ENCODE peak calls at places on chromosomes 4 and X, in four cellular contexts. G, I, C and N are unnamed samples.

GRCh38 chrX:19514791-19515614 is at the start of gene MAP3K15:
- DNase-seq in G (no peak), I (no peak), C (peak), N (peak)

GRCh38 chr4:55318135-55318534 is 27.9 kb upstream of the SRD5A3 start:
- DNase-seq in G (no peak), I (no peak), C (no peak), N (no peak)

GRCh38 chrX:154021131-154021611 is 1.5 kb upstream of the IRAK1 start:
- DNase-seq in G (no peak), I (no peak), C (no peak), N (no peak)

GRCh38 chrX:2710041-2710471 is 19.0 kb downstream of the CD99 start:
- DNase-seq in G (no peak), I (no peak), C (peak), N (no peak)

GRCh38 chr4:42915484-42915883 is 23.0 kb downstream of the GRXCR1 start:
- DNase-seq in G (no peak), I (no peak), C (no peak), N (no peak)

GRCh38 chr4:28636971-28637370 is 1776.3 kb downstream of the STIM2 start:
- DNase-seq in G (no peak), I (no peak), C (no peak), N (no peak)

GRCh38 chr4:57114973-57115372 is 4.8 kb upstream of the IGFBP7 start:
- DNase-seq in G (no peak), I (no peak), C (no peak), N (no peak)

GRCh38 chr4:26021417-26022345 is 107.7 kb downstream of the SMIM20 start:
- DNase-seq in G (no peak), I (no peak), C (no peak), N (no peak)

GRCh38 chr4:1535926-1536578 is 129.8 kb upstream of the NKX1-1 start:
- DNase-seq in G (no peak), I (no peak), C (no peak), N (no peak)

GRCh38 chrX:138775501-138775900 is 64.0 kb upstream of the FGF13 start:
- DNase-seq in G (no peak), I (no peak), C (no peak), N (no peak)

GRCh38 chr4:148982200-148982599 is 540.0 kb upstream of the NR3C2 start:
- DNase-seq in G (no peak), I (no peak), C (no peak), N (no peak)

GRCh38 chrX:67700607-67701006 is 156.8 kb downstream of the AR start:
- DNase-seq in G (no peak), I (no peak), C (no peak), N (no peak)

GRCh38 chrX:135327299-135327698 is 18.0 kb downstream of the ETDC start:
- DNase-seq in G (no peak), I (no peak), C (no peak), N (no peak)

GRCh38 chr4:93337196-93337595 is 491.4 kb upstream of the ATOH1 start:
- DNase-seq in G (no peak), I (no peak), C (no peak), N (no peak)

GRCh38 chrX:52934704-52935468 is 23.4 kb downstream of the FAM156A start:
- DNase-seq in G (peak), I (peak), C (peak), N (peak)
- TF ChIP-seq POLR2A in G (peak), I (peak), C (peak), N (peak)

GRCh38 chrX:55908685-55909212 is 191.2 kb downstream of the RRAGB start:
- DNase-seq in G (no peak), I (no peak), C (peak), N (no peak)
- TF ChIP-seq POLR2A in G (no peak), I (no peak), C (no peak), N (no peak)

GRCh38 chrX:71215335-71215912 is 7.6 kb upstream of the GJB1 start:
- DNase-seq in G (no peak), I (no peak), C (peak), N (no peak)
- TF ChIP-seq POLR2A in G (no peak), I (no peak), C (peak), N (no peak)

GRCh38 chrX:3712080-3712869 is 1.2 kb downstream of the PRKX start:
- DNase-seq in G (no peak), I (no peak), C (peak), N (no peak)

GRCh38 chrX:3711331-3711917 is 2.0 kb downstream of the PRKX start:
- DNase-seq in G (no peak), I (no peak), C (no peak), N (no peak)

GRCh38 chrX:3713937-3714434 is 537 bp upstream of the PRKX start:
- DNase-seq in G (peak), I (no peak), C (no peak), N (no peak)

GRCh38 chrX:3712870-3713224 is 602 bp downstream of the PRKX start:
- DNase-seq in G (no peak), I (no peak), C (no peak), N (no peak)

GRCh38 chrX:3713225-3713936 is at the start of gene PRKX:
- DNase-seq in G (peak), I (no peak), C (peak), N (peak)
- TF ChIP-seq POLR2A in G (no peak), I (no peak), C (no peak), N (no peak)

GRCh38 chr4:48342559-48342878 is 1.2 kb downstream of the SLAIN2 start:
- DNase-seq in G (no peak), I (no peak), C (no peak), N (no peak)

GRCh38 chr4:48340276-48340904 is 939 bp upstream of the SLAIN2 start:
- DNase-seq in G (no peak), I (no peak), C (peak), N (no peak)

GRCh38 chr4:48341776-48342558 is 638 bp downstream of the SLAIN2 start:
- DNase-seq in G (peak), I (peak), C (peak), N (peak)

GRCh38 chr4:48339642-48340041 is 1.7 kb upstream of the SLAIN2 start:
- DNase-seq in G (no peak), I (no peak), C (no peak), N (no peak)

GRCh38 chr4:48340905-48341775 is at the start of gene SLAIN2:
- DNase-seq in G (peak), I (peak), C (peak), N (peak)
- TF ChIP-seq POLR2A in G (peak), I (peak), C (peak), N (peak)

GRCh38 chr4:36422582-36422981 is 141.2 kb downstream of the DTHD1 start:
- DNase-seq in G (no peak), I (no peak), C (no peak), N (no peak)
- TF ChIP-seq POLR2A in G (no peak), I (no peak), C (no peak), N (no peak)

GRCh38 chrX:47297874-47298273 is 65.1 kb downstream of the USP11 start:
- DNase-seq in G (no peak), I (no peak), C (peak), N (no peak)
- TF ChIP-seq POLR2A in G (no peak), I (no peak), C (no peak), N (no peak)

GRCh38 chrX:103101280-103102042 is 8.5 kb upstream of the NXF3 start:
- DNase-seq in G (no peak), I (no peak), C (peak), N (no peak)

GRCh38 chrX:103098488-103098887 is 5.5 kb upstream of the NXF3 start:
- DNase-seq in G (no peak), I (no peak), C (no peak), N (no peak)

GRCh38 chrX:103100484-103100883 is 7.5 kb upstream of the NXF3 start:
- DNase-seq in G (no peak), I (no peak), C (no peak), N (no peak)

DNA sequence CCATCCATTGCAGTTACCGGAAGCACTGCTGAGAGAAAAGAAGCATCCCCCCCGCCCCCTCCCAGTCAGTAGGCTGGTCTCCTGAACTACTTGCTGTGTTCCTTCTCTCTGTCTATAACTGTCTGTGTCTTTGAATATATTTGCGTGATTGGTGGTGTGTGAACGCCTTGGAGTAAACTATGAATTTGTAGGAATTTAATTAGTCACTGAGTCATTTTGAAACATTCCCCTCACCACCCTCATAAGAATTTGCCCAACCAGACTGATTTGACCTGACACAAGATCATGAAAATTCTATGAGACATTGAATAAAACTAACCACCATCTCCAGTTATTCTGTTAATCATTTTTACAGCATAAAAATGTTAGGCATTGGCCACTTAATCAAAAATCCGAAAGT is 6.8 kb upstream of the NXF3 start:
- DNase-seq in G (no peak), I (no peak), C (no peak), N (no peak)
- TF ChIP-seq POLR2A in G (no peak), I (no peak), C (no peak), N (no peak)

DNA sequence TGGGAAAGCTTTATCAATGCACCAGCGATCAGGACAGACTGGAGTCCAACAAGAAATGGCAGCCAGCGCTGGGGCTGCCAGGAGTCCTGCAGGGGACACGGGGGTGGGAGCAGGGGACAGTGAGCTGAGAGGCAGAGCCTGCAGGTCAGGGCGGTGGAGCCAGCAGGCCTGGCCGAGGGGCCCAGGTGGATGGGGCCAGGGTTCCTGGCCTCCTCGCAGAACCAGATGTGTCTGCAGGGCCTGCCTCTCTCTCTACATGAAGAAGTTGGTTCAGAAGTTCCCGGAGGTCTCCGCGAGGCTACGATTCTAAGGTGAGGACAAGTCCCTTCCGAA is 63.6 kb downstream of the CPZ start:
- DNase-seq in G (no peak), I (peak), C (no peak), N (no peak)
- TF ChIP-seq POLR2A in G (no peak), I (no peak), C (no peak), N (no peak)

GRCh38 chr4:127881565-127881869 is 824 bp downstream of the PLK4 start:
- DNase-seq in G (no peak), I (no peak), C (no peak), N (peak)
- TF ChIP-seq POLR2A in G (no peak), I (no peak), C (no peak), N (no peak)